ENCODE peak calls at places on chromosomes 1 and 21, in five cellular contexts. One of them, this sample, is unnamed.

GRCh38 chr1:241077386-241078147 is 279.4 kb downstream of the RGS7 start:
- DNase-seq in GM12878: no peak
- DNase-seq in K562: no peak
- DNase-seq in SK-N-SH: no peak
- DNase-seq in H1: no peak
- DNase-seq in this sample: no peak

GRCh38 chr1:54728027-54728426 is 12.4 kb downstream of the TTC4 start:
- DNase-seq in GM12878: no peak
- DNase-seq in K562: no peak
- DNase-seq in SK-N-SH: no peak
- DNase-seq in H1: no peak
- DNase-seq in this sample: no peak

GRCh38 chr1:217465102-217465501 is 165.8 kb downstream of the GPATCH2 start:
- DNase-seq in GM12878: no peak
- DNase-seq in K562: no peak
- DNase-seq in SK-N-SH: no peak
- DNase-seq in H1: no peak
- DNase-seq in this sample: no peak

GRCh38 chr1:30379684-30380624 is 343.4 kb downstream of the MATN1 start:
- DNase-seq in GM12878: peak; percentile 19
- DNase-seq in K562: peak; percentile 85
- DNase-seq in SK-N-SH: peak; percentile 85
- DNase-seq in H1: peak; percentile 72
- DNase-seq in this sample: peak; percentile 68

GRCh38 chr1:22717038-22717758 is 6.6 kb downstream of the EPHB2 start:
- DNase-seq in GM12878: no peak
- DNase-seq in K562: no peak
- DNase-seq in SK-N-SH: no peak
- DNase-seq in H1: no peak
- DNase-seq in this sample: no peak

GRCh38 chr1:83827731-83828130 is 171.2 kb downstream of the TTLL7 start:
- DNase-seq in GM12878: no peak
- DNase-seq in K562: no peak
- DNase-seq in SK-N-SH: no peak
- DNase-seq in H1: no peak
- DNase-seq in this sample: no peak

GRCh38 chr1:157975216-157975615 is 18.2 kb upstream of the KIRREL1 start:
- DNase-seq in GM12878: no peak
- DNase-seq in K562: no peak
- DNase-seq in SK-N-SH: no peak
- DNase-seq in H1: no peak
- DNase-seq in this sample: no peak

GRCh38 chr1:231626535-231626950 is at the start of gene DISC1:
- DNase-seq in GM12878: no peak
- DNase-seq in K562: peak; percentile 46
- DNase-seq in SK-N-SH: peak; percentile 93
- DNase-seq in H1: peak; percentile 81
- DNase-seq in this sample: peak; percentile 92

GRCh38 chr1:201719812-201720521 is 109.0 kb upstream of the IPO9 start:
- DNase-seq in GM12878: no peak
- DNase-seq in K562: no peak
- DNase-seq in SK-N-SH: no peak
- DNase-seq in H1: no peak
- DNase-seq in this sample: no peak

GRCh38 chr1:54582566-54583306 is 34.7 kb downstream of the ACOT11 start:
- DNase-seq in GM12878: no peak
- DNase-seq in K562: no peak
- DNase-seq in SK-N-SH: peak; percentile 66
- DNase-seq in H1: peak; percentile 78
- DNase-seq in this sample: no peak

GRCh38 chr1:159867322-159868064 is 5.0 kb upstream of the VSIG8 start:
- DNase-seq in GM12878: no peak
- DNase-seq in K562: no peak
- DNase-seq in SK-N-SH: no peak
- DNase-seq in H1: no peak
- DNase-seq in this sample: no peak

GRCh38 chr1:203360772-203361171 is 9.8 kb upstream of the FMOD start:
- DNase-seq in GM12878: no peak
- DNase-seq in K562: no peak
- DNase-seq in SK-N-SH: peak; percentile 52
- DNase-seq in H1: no peak
- DNase-seq in this sample: no peak

GRCh38 chr1:222814536-222815366 is at the start of gene DISP1:
- DNase-seq in GM12878: peak; percentile 35
- DNase-seq in K562: peak; percentile 77
- DNase-seq in SK-N-SH: peak; percentile 96
- DNase-seq in H1: peak; percentile 82
- DNase-seq in this sample: peak; percentile 68

GRCh38 chr1:41860771-41861170 is 58.0 kb downstream of the HIVEP3 start:
- DNase-seq in GM12878: no peak
- DNase-seq in K562: no peak
- DNase-seq in SK-N-SH: no peak
- DNase-seq in H1: no peak
- DNase-seq in this sample: no peak

GRCh38 chr1:17245926-17246325 is 3.0 kb upstream of the PADI3 start:
- DNase-seq in GM12878: no peak
- DNase-seq in K562: no peak
- DNase-seq in SK-N-SH: no peak
- DNase-seq in H1: no peak
- DNase-seq in this sample: no peak

GRCh38 chr1:181618559-181618958 is 135.2 kb downstream of the CACNA1E start:
- DNase-seq in GM12878: no peak
- DNase-seq in K562: no peak
- DNase-seq in SK-N-SH: no peak
- DNase-seq in H1: no peak
- DNase-seq in this sample: no peak

GRCh38 chr1:221439734-221440436 is 302.0 kb downstream of the DUSP10 start:
- DNase-seq in GM12878: no peak
- DNase-seq in K562: no peak
- DNase-seq in SK-N-SH: no peak
- DNase-seq in H1: no peak
- DNase-seq in this sample: no peak
- TF ChIP-seq GABPA in GM12878: no peak
- TF ChIP-seq GABPA in K562: no peak
- TF ChIP-seq GABPA in SK-N-SH: no peak
- TF ChIP-seq GABPA in H1: no peak
- TF ChIP-seq GABPA in this sample: no peak

GRCh38 chr1:111878096-111878495 is 111.4 kb downstream of the KCND3 start:
- DNase-seq in GM12878: no peak
- DNase-seq in K562: no peak
- DNase-seq in SK-N-SH: no peak
- DNase-seq in H1: no peak
- DNase-seq in this sample: no peak
- H3K27ac ChIP-seq in GM12878: no peak overlapping the region
- H3K27ac ChIP-seq in K562: no peak overlapping the region
- H3K27ac ChIP-seq in SK-N-SH: no peak overlapping the region
- H3K27ac ChIP-seq in H1: no peak overlapping the region
- H3K27ac ChIP-seq in this sample: no peak overlapping the region

GRCh38 chr1:56820755-56821461 is 1.7 kb upstream of the FYB2 start:
- DNase-seq in GM12878: no peak
- DNase-seq in K562: peak; percentile 80
- DNase-seq in SK-N-SH: peak; percentile 81
- DNase-seq in H1: peak; percentile 99
- DNase-seq in this sample: peak; percentile 68

GRCh38 chr1:56827711-56828110 is 8.5 kb upstream of the FYB2 start:
- DNase-seq in GM12878: no peak
- DNase-seq in K562: no peak
- DNase-seq in SK-N-SH: no peak
- DNase-seq in H1: no peak
- DNase-seq in this sample: no peak

GRCh38 chr1:56821462-56821797 is 2.2 kb upstream of the FYB2 start:
- DNase-seq in GM12878: no peak
- DNase-seq in K562: no peak
- DNase-seq in SK-N-SH: peak; percentile 24
- DNase-seq in H1: no peak
- DNase-seq in this sample: no peak

GRCh38 chr1:56824956-56825355 is 5.8 kb upstream of the FYB2 start:
- DNase-seq in GM12878: no peak
- DNase-seq in K562: no peak
- DNase-seq in SK-N-SH: no peak
- DNase-seq in H1: no peak
- DNase-seq in this sample: no peak

GRCh38 chr1:56825436-56825835 is 6.2 kb upstream of the FYB2 start:
- DNase-seq in GM12878: no peak
- DNase-seq in K562: no peak
- DNase-seq in SK-N-SH: no peak
- DNase-seq in H1: no peak
- DNase-seq in this sample: no peak
- TF ChIP-seq GABPA in GM12878: no peak
- TF ChIP-seq GABPA in K562: no peak
- TF ChIP-seq GABPA in SK-N-SH: no peak
- TF ChIP-seq GABPA in H1: no peak
- TF ChIP-seq GABPA in this sample: no peak

GRCh38 chr1:99482286-99482685 is 163.6 kb upstream of the PALMD start:
- DNase-seq in GM12878: no peak
- DNase-seq in K562: no peak
- DNase-seq in SK-N-SH: no peak
- DNase-seq in H1: no peak
- DNase-seq in this sample: no peak

GRCh38 chr1:99481391-99481996 is 164.4 kb upstream of the PALMD start:
- DNase-seq in GM12878: no peak
- DNase-seq in K562: peak; percentile 38
- DNase-seq in SK-N-SH: peak; percentile 30
- DNase-seq in H1: no peak
- DNase-seq in this sample: peak; percentile 3

DNA sequence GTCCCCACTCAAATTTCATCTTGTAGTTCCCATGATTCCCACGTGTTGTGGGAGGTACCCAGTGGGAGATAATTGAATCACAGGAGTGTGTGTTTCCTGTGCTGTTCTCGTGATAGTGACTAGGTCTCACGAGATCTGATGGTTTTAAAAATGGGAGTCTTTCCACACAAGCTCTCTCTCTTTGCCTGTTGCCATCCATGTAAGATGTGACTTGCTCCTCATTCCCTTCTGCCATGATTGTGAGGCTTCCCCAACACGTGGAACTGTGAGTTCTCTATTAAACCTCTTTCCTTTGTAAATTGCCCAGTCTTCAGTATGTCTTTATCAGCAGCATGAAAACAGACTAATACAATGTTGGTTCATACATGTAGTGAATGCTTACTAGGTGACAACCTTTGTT is 163.2 kb upstream of the PALMD start:
- DNase-seq in GM12878: no peak
- DNase-seq in K562: no peak
- DNase-seq in SK-N-SH: no peak
- DNase-seq in H1: no peak
- DNase-seq in this sample: no peak
- H3K27ac ChIP-seq in GM12878: no peak overlapping the region
- H3K27ac ChIP-seq in K562: no peak overlapping the region
- H3K27ac ChIP-seq in SK-N-SH: no peak overlapping the region
- H3K27ac ChIP-seq in H1: no peak overlapping the region
- H3K27ac ChIP-seq in this sample: no peak overlapping the region

DNA sequence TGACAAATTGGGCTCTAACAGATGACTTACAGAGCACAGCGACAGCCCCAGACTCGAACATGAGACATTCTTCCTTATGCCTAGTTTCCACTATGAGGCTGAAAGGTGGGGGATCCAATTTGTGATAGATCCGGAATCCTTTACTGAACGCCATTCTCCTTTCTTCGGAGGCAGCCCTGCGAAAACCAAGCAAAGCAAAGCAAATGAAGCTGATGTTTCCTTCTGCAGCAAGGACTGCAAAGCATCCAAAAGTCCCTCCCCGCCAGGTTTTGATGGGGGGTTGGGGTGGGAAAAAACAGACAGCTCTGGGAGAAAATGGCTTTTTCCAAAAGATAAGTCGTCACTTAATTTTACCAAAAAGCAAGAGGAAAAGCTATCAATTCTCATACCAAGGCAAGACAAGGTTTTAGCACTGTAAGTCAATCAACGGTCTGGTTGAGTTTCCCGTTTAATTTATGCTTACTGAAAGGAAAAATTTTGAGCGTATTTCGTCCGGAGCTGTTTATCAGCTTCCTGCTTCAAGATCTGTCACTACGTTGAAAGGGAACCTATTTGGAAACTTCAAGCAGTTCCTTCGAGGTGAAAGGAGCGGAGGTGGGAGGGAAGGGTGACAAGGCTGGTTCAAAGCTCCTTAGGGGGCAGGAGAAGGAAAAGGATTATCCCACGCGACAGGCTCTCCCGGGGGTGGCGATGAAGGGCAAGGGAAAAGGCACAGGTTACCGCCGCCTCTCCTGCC is 903 bp downstream of the SYNJ1 start:
- DNase-seq in GM12878: no peak
- DNase-seq in K562: peak; percentile 67
- DNase-seq in SK-N-SH: peak; percentile 34
- DNase-seq in H1: no peak
- DNase-seq in this sample: peak; percentile 56
- TF ChIP-seq GABPA in GM12878: no peak
- TF ChIP-seq GABPA in K562: no peak
- TF ChIP-seq GABPA in SK-N-SH: no peak
- TF ChIP-seq GABPA in H1: no peak
- TF ChIP-seq GABPA in this sample: no peak

DNA sequence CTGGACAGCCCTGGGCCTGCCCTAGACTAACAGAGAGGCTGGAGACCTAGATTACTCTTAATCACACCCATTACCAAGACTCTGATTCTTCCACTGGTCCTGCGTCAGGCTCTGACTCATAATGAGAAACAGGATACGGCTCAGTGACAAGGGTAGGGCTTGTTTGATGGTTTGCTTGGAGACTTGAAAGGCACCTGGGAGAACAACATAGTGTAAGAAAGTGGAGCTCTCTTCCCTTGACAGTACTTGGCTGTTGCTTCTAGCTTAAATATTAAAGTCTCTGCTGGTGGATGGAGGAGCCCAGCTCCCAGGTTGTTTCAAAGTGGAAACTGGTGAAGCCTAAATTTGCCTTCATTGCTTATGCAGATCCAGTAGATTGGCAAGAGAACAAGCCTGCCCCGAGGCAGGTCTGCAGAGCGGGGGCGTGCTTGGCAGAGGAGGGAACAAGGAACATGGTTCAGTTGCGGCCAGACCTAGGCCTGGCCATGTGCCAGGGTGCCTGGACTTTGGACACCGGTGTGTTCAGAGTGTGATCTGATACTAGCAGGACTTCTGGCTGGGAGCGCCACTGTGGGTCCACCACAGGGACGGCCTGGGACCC is 480.6 kb downstream of the CAMTA1 start:
- DNase-seq in GM12878: no peak
- DNase-seq in K562: no peak
- DNase-seq in SK-N-SH: peak; percentile 83
- DNase-seq in H1: peak; percentile 28
- DNase-seq in this sample: no peak
- H3K27ac ChIP-seq in GM12878: no peak overlapping the region
- H3K27ac ChIP-seq in K562: no peak overlapping the region
- H3K27ac ChIP-seq in SK-N-SH: peak overlapping the region; percentile 78
- H3K27ac ChIP-seq in H1: no peak overlapping the region
- H3K27ac ChIP-seq in this sample: no peak overlapping the region

GRCh38 chr1:67983867-67984266 is 66.6 kb downstream of the DIRAS3 start:
- DNase-seq in GM12878: no peak
- DNase-seq in K562: no peak
- DNase-seq in SK-N-SH: no peak
- DNase-seq in H1: no peak
- DNase-seq in this sample: no peak

GRCh38 chr1:67980028-67980427 is 70.4 kb downstream of the DIRAS3 start:
- DNase-seq in GM12878: no peak
- DNase-seq in K562: no peak
- DNase-seq in SK-N-SH: no peak
- DNase-seq in H1: no peak
- DNase-seq in this sample: no peak

GRCh38 chr1:67973061-67973460 is 77.4 kb downstream of the DIRAS3 start:
- DNase-seq in GM12878: no peak
- DNase-seq in K562: no peak
- DNase-seq in SK-N-SH: no peak
- DNase-seq in H1: no peak
- DNase-seq in this sample: no peak

GRCh38 chr1:67979532-67979931 is 70.9 kb downstream of the DIRAS3 start:
- DNase-seq in GM12878: no peak
- DNase-seq in K562: no peak
- DNase-seq in SK-N-SH: no peak
- DNase-seq in H1: no peak
- DNase-seq in this sample: no peak

GRCh38 chr1:67978988-67979516 is 71.4 kb downstream of the DIRAS3 start:
- DNase-seq in GM12878: no peak
- DNase-seq in K562: no peak
- DNase-seq in SK-N-SH: no peak
- DNase-seq in H1: no peak
- DNase-seq in this sample: no peak
- TF ChIP-seq GABPA in GM12878: no peak
- TF ChIP-seq GABPA in K562: no peak
- TF ChIP-seq GABPA in SK-N-SH: no peak
- TF ChIP-seq GABPA in H1: no peak
- TF ChIP-seq GABPA in this sample: no peak

This sample was measured in HL-60.